ENCODE peak calls at places on chromosomes 6 and 20, in ten cellular contexts. O is CD8-positive, alpha-beta T cell; P is H1; J is sigmoid colon; X is right atrium auricular region; R is CD4-positive, alpha-beta memory T cell; K is esophagus muscularis mucosa; T is fibroblast of lung; A is lung; E is aorta. D is an unnamed sample. For H3K36me3 and H3K4me1, the result is how much of the 10 kb centered on the place peaks cover.

GRCh38 chr6:108643184-108643583 is 82.5 kb downstream of the FOXO3 start:
- DNase-seq in J (no peak), T (no peak), E (no peak), P (no peak), O (no peak), K (no peak), R (no peak), X (no peak), A (no peak), D (no peak)

GRCh38 chr6:19988555-19988954 is 151.4 kb downstream of the ID4 start:
- DNase-seq in A (no peak), E (no peak), X (no peak), K (peak), T (peak), P (no peak), R (no peak), O (no peak), J (no peak), D (peak)

GRCh38 chr6:155121699-155122098 is 126.6 kb downstream of the TIAM2 start:
- DNase-seq in T (no peak), J (peak), R (no peak), X (no peak), P (no peak), E (no peak), A (no peak), K (no peak), O (no peak), D (peak)

GRCh38 chr6:160254467-160255312 is 3.9 kb downstream of the SLC22A2 start:
- DNase-seq in P (no peak), E (no peak), K (no peak), R (no peak), O (no peak), A (no peak), X (no peak), J (no peak), T (no peak), D (no peak)

GRCh38 chr20:45917790-45918141 is 5.8 kb upstream of the PLTP start:
- DNase-seq in R (no peak), T (peak), K (no peak), A (no peak), J (no peak), X (no peak), O (no peak), E (no peak), P (no peak), D (no peak)

GRCh38 chr6:133208183-133208755 is 32.9 kb upstream of the EYA4 start:
- DNase-seq in X (no peak), T (peak), J (no peak), K (no peak), E (no peak), A (no peak), P (no peak), O (no peak), R (no peak), D (peak)

GRCh38 chr20:43029161-43029560 is 160.5 kb downstream of the PTPRT start:
- DNase-seq in J (no peak), P (no peak), X (peak), K (no peak), T (no peak), A (no peak), R (no peak), E (no peak), O (no peak), D (no peak)

GRCh38 chr20:3423126-3423525 is 15.7 kb upstream of the DNAAF9 start:
- DNase-seq in K (no peak), J (no peak), O (no peak), P (no peak), T (no peak), E (no peak), A (no peak), R (no peak), X (no peak), D (no peak)

GRCh38 chr6:20644667-20645370 is 110.6 kb downstream of the CDKAL1 start:
- DNase-seq in E (no peak), X (no peak), O (no peak), R (no peak), T (no peak), P (no peak), A (no peak), K (no peak), J (no peak), D (no peak)

GRCh38 chr6:133957780-133958242 is 4.8 kb downstream of the TBPL1 start:
- DNase-seq in E (no peak), X (no peak), A (no peak), T (no peak), J (no peak), O (no peak), P (no peak), K (no peak), R (no peak), D (no peak)

GRCh38 chr6:39909701-39910100 is 24.6 kb downstream of the MOCS1 start:
- DNase-seq in X (no peak), K (no peak), P (no peak), J (peak), R (no peak), O (no peak), A (no peak), E (no peak), T (no peak), D (no peak)

GRCh38 chr6:132961610-132962009 is 147.2 kb downstream of the RPS12 start:
- DNase-seq in J (no peak), T (no peak), E (no peak), R (no peak), K (no peak), A (no peak), P (no peak), O (no peak), X (no peak), D (no peak)

GRCh38 chr6:83370607-83371006 is 60.2 kb downstream of the ME1 start:
- DNase-seq in E (no peak), X (no peak), A (no peak), P (no peak), R (no peak), J (no peak), O (no peak), T (peak), K (no peak), D (no peak)

GRCh38 chr20:17614176-17614811 is 44.4 kb downstream of the DSTN start:
- DNase-seq in P (no peak), K (no peak), O (no peak), T (peak), X (peak), A (no peak), J (peak), R (no peak), E (peak), D (peak)

GRCh38 chr20:58374906-58375760 is 13.9 kb upstream of the VAPB start:
- DNase-seq in E (no peak), R (no peak), O (no peak), A (no peak), P (peak), T (peak), J (no peak), X (no peak), K (no peak), D (peak)

GRCh38 chr20:33475381-33476160 is 14.3 kb upstream of the CBFA2T2 start:
- DNase-seq in A (no peak), O (no peak), R (no peak), E (no peak), X (no peak), J (no peak), T (no peak), K (no peak), P (no peak), D (no peak)

GRCh38 chr20:34579936-34580587 is 21.5 kb downstream of the MAP1LC3A start:
- DNase-seq in K (peak), R (peak), P (no peak), X (no peak), T (no peak), J (no peak), E (no peak), A (no peak), O (no peak), D (peak)

GRCh38 chr6:133568970-133569889 is 319.7 kb upstream of the TCF21 start:
- DNase-seq in E (no peak), J (peak), P (no peak), R (no peak), K (no peak), X (peak), T (peak), A (no peak), O (no peak), D (peak)

GRCh38 chr20:52127309-52127708 is 64.3 kb downstream of the ZFP64 start:
- DNase-seq in J (no peak), E (no peak), X (no peak), R (no peak), P (no peak), O (no peak), A (no peak), T (no peak), K (no peak), D (no peak)

GRCh38 chr6:110542311-110543024 is 66.1 kb upstream of the SLC22A16 start:
- DNase-seq in X (no peak), P (no peak), O (no peak), E (no peak), K (no peak), R (no peak), J (no peak), A (no peak), T (no peak), D (peak)

GRCh38 chr20:42338274-42339172 is 720.3 kb upstream of the CHD6 start:
- DNase-seq in K (peak), R (no peak), X (no peak), A (no peak), O (no peak), J (no peak), E (no peak), P (no peak), T (no peak), D (no peak)

GRCh38 chr6:126548301-126548700 is 208.4 kb downstream of the CENPW start:
- DNase-seq in K (no peak), A (no peak), R (no peak), X (no peak), T (no peak), J (no peak), O (no peak), E (no peak), P (no peak), D (peak)

GRCh38 chr20:46779831-46780230 is 70.4 kb downstream of the SLC2A10 start:
- DNase-seq in X (no peak), P (no peak), A (no peak), O (no peak), K (no peak), R (no peak), T (no peak), E (no peak), J (no peak), D (no peak)

GRCh38 chr6:10451828-10452509 is 37.1 kb upstream of the TFAP2A start:
- DNase-seq in E (peak), O (no peak), J (no peak), P (no peak), K (no peak), X (no peak), T (peak), A (peak), R (no peak), D (peak)

GRCh38 chr6:165060636-165061190 is 248.7 kb downstream of the C6orf118 start:
- DNase-seq in R (no peak), X (no peak), O (no peak), J (no peak), A (no peak), P (no peak), T (no peak), K (no peak), E (no peak), D (no peak)

GRCh38 chr6:33776764-33777163 is 12.2 kb downstream of the LEMD2 start:
- DNase-seq in T (no peak), J (no peak), K (no peak), A (no peak), P (no peak), E (no peak), X (no peak), O (no peak), R (no peak), D (no peak)

GRCh38 chr6:141561154-141561553 is 571.6 kb upstream of the GJE1 start:
- DNase-seq in T (no peak), K (no peak), R (no peak), P (no peak), O (no peak), X (no peak), E (no peak), J (no peak), A (no peak), D (no peak)

GRCh38 chr6:36751091-36751490 is 53.5 kb downstream of the RAB44 start:
- DNase-seq in E (no peak), J (no peak), P (no peak), R (no peak), O (no peak), T (no peak), K (no peak), A (no peak), X (no peak), D (no peak)

GRCh38 chr20:41524980-41525613 is 93.1 kb downstream of the CHD6 start:
- DNase-seq in K (no peak), R (no peak), O (no peak), E (peak), A (peak), T (peak), X (peak), J (peak), P (no peak), D (peak)

GRCh38 chr20:51460569-51461265 is 81.8 kb downstream of the NFATC2 start:
- DNase-seq in P (no peak), O (no peak), E (no peak), K (no peak), J (no peak), X (no peak), R (no peak), T (no peak), A (no peak), D (no peak)

GRCh38 chr6:93017213-93017612 is 402.1 kb downstream of the EPHA7 start:
- DNase-seq in J (no peak), A (no peak), X (no peak), P (no peak), O (no peak), R (no peak), T (peak), K (no peak), E (no peak), D (no peak)

GRCh38 chr6:39402239-39402751 is 79.8 kb upstream of the KCNK16 start:
- DNase-seq in J (no peak), K (peak), E (no peak), A (no peak), O (no peak), P (no peak), R (no peak), T (no peak), X (no peak), D (peak)

GRCh38 chr6:69796081-69796626 is 656 bp downstream of the LMBRD1 start:
- DNase-seq in A (peak), X (no peak), R (peak), E (no peak), O (peak), J (no peak), K (no peak), P (no peak), T (peak), D (no peak)

GRCh38 chr20:58144071-58144470 is 84.4 kb downstream of the ANKRD60 start:
- DNase-seq in P (no peak), J (peak), A (no peak), X (no peak), R (no peak), K (no peak), O (no peak), T (no peak), E (peak), D (no peak)

GRCh38 chr6:42017021-42017643 is 33.2 kb upstream of the TAF8 start:
- DNase-seq in R (no peak), P (no peak), T (peak), E (no peak), K (no peak), A (no peak), J (no peak), X (no peak), O (no peak), D (peak)

GRCh38 chr6:6626227-6626626 is 37.7 kb downstream of the LY86 start:
- DNase-seq in R (no peak), E (no peak), O (no peak), A (no peak), K (no peak), X (no peak), J (no peak), P (no peak), T (no peak), D (no peak)

DNA sequence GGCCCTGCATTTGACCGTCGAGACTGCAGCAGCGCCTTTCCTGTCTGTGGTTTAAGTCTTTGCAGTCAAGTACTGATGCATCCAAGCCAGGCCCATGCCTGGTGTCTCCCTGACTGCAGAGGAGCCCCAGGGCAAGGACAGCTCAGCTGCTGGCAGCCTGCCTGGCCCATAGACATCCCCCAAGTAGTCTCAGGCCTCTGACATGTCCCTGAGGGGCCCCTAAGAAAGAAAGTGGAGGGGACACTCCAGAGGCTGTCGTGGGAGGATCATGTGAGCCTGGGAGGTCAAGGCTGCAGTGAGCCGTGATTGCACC is 18.0 kb downstream of the HRH3 start:
- DNase-seq in O (no peak), K (no peak), A (no peak), J (no peak), R (no peak), E (peak), P (no peak), X (no peak), T (no peak), D (peak)
- H3K36me3 ChIP-seq in O (under half), K (half or more), A (under half), J (under half), R (under half), E (under half), P (under half), X (half or more), T (under half), D (under half)

GRCh38 chr6:43705996-43706395 is 18.4 kb upstream of the MRPS18A start:
- DNase-seq in O (no peak), J (peak), P (no peak), R (no peak), T (peak), X (no peak), A (no peak), K (no peak), E (no peak), D (peak)
- H3K4me1 ChIP-seq in O (under half), J (under half), P (under half), R (under half), T (under half), X (under half), A (under half), K (half or more), E (under half), D (under half)

DNA sequence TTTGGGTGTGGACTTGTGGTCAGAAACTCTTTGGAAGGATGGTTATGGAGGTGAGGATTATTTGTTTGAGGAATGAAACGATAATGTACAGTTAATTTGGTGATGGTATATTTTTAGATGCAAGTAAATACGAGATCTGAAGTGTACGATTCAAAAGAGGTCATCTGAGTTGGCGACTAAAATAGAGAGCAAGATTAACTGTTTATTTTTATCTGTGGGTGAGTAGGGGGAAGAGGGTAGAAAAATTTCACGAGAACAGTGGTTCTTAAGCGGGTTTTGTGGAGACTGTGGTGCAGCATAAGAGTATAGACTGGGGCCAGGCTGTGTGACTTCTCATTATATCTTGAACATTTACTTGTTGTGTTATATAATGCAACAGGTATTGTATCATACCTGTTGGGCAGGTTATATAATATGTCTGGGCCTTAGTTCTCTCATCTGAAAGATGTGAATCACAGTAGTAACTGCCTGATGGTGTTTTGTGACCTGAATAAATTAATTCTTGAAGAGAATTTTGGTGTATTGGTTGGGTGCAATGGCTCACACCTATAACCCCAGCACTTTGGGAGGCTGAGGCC is 171.2 kb downstream of the JARID2 start:
- DNase-seq in X (no peak), O (no peak), R (no peak), E (no peak), A (no peak), J (no peak), K (no peak), T (no peak), P (no peak), D (no peak)
- H3K36me3 ChIP-seq in X (under half), O (under half), R (under half), E (under half), A (under half), J (under half), K (under half), T (under half), P (under half), D (under half)

DNA sequence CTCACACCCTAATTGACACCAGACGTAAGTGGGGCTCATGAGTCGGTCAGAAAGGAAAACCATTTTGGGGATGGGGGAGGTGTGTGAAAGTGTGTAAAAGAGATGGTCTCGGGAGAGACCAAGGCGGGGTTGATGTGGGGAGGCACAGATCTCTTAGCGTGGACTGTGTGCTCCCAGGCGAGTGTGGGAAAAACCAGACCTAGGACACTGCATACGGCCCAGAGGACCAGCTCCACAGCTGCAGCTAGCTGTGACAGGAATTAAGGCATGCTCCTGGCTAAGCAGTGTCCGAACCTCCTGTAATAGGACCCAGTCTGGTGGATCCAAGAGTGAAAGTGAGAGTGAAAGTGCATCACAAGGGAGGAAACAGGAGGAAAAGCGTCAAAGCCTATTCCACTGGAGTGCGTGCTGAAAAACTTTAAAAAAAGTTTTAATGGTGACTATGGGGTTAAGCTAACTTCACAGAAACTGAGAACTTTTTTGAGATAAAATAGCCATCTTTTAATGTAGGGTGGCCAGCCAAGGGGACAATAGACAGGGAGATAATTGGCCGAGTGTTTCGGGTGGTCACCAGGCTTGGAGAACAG is 9.6 kb downstream of the IL22RA2 start:
- DNase-seq in R (no peak), K (no peak), E (no peak), J (no peak), X (no peak), O (no peak), T (no peak), P (no peak), A (no peak), D (no peak)
- H3K4me1 ChIP-seq in R (under half), K (under half), E (under half), J (under half), X (under half), O (under half), T (under half), P (under half), A (under half), D (under half)

DNA sequence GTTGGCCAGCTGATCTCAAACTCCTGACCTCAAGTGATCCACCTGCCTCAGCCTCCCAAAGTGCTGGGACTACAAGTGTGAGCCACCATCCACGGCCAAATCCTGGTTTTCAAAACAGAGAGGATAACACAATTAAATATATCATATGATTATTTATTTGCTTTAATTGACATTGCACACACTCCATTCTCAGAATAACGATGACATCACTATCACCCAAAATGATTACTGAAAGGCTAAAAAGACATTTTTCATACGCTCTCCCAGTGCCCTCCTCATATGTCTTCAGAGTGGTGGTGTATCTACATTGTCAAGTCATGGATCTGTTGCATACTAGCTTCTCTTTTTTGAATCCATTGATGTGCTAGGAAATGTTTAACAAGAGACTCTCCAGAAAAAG is 18.5 kb upstream of the CEP43 start:
- DNase-seq in K (peak), P (no peak), E (no peak), X (no peak), O (no peak), A (no peak), T (no peak), R (no peak), J (no peak), D (no peak)
- H3K36me3 ChIP-seq in K (under half), P (under half), E (under half), X (under half), O (under half), A (under half), T (under half), R (under half), J (under half), D (under half)

GRCh38 chr20:64055396-64055892 is 6.0 kb upstream of the SOX18 start:
- DNase-seq in P (no peak), J (no peak), E (no peak), O (no peak), A (no peak), K (no peak), X (no peak), R (no peak), T (no peak), D (no peak)
- H3K4me1 ChIP-seq in P (under half), J (under half), E (under half), O (under half), A (under half), K (under half), X (under half), R (under half), T (under half), D (under half)

DNA sequence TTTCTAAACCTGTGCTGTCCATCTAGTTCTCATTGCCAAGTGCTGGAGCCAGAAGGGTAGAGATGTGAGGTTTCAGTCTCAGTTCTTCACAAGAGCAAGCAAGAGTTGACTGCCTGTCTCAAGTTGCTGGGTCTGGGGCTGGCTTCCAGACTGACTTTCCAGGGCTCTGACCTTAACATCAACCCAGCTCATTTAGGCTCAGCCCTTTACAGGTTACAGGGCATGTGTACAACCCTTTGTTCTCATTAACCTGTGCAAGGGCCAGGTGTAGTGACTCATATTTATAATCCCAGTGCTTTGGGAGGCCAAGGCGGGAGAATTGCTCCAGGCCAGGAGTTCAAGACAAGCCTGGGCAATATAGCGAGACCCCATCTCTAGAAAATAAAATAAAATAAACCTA is 30.6 kb downstream of the FITM2 start:
- DNase-seq in O (no peak), P (no peak), X (no peak), R (no peak), T (no peak), E (no peak), A (no peak), J (no peak), K (no peak), D (no peak)
- H3K36me3 ChIP-seq in O (under half), P (under half), X (under half), R (under half), T (under half), E (under half), A (under half), J (under half), K (under half), D (under half)

D was measured in adipocyte.